ENCODE peak calls at places on chromosomes 11 and 22, in seven cellular contexts. Z is stomach, T is body of pancreas, P is ovary, A is lung, G is brain microvascular endothelial cell, U is dorsolateral prefrontal cortex. Q is an unnamed sample.

GRCh38 chr11:80596291-80596810 is 1155.5 kb upstream of the TENM4 start:
- DNase-seq in Z (no peak), T (no peak), P (no peak), A (no peak), G (peak), U (no peak), Q (no peak)

GRCh38 chr11:16946477-16947282 is 67.5 kb downstream of the PLEKHA7 start:
- DNase-seq in Z (no peak), T (no peak), P (no peak), A (no peak), G (no peak), U (no peak), Q (no peak)

GRCh38 chr11:25535462-25535861 is 796.5 kb upstream of the ANO3 start:
- DNase-seq in Z (no peak), T (no peak), P (no peak), A (no peak), G (no peak), U (no peak), Q (no peak)

GRCh38 chr11:83063073-83063754 is 8.5 kb downstream of the RAB30 start:
- DNase-seq in Z (no peak), T (no peak), P (no peak), A (no peak), G (no peak), U (no peak), Q (no peak)

GRCh38 chr22:44165286-44165874 is 15.3 kb upstream of the PARVG start:
- DNase-seq in Z (no peak), T (no peak), P (no peak), A (no peak), G (no peak), U (no peak), Q (no peak)

GRCh38 chr11:76788661-76789442 is 5.7 kb downstream of the TSKU start:
- DNase-seq in Z (peak), T (peak), P (peak), A (peak), G (no peak), U (peak), Q (peak)

GRCh38 chr11:134414036-134414731 is 2.1 kb upstream of the B3GAT1 start:
- DNase-seq in Z (no peak), T (no peak), P (no peak), A (no peak), G (no peak), U (no peak), Q (no peak)

GRCh38 chr11:47259178-47259977 is 1.6 kb downstream of the NR1H3 start:
- DNase-seq in Z (peak), T (no peak), P (no peak), A (no peak), G (no peak), U (no peak), Q (peak)

GRCh38 chr11:1226226-1226961 is 3.5 kb downstream of the MUC5B start:
- DNase-seq in Z (no peak), T (peak), P (peak), A (no peak), G (no peak), U (no peak), Q (no peak)

GRCh38 chr11:11416917-11417316 is 63.9 kb upstream of the CSNK2A3 start:
- DNase-seq in Z (no peak), T (no peak), P (no peak), A (no peak), G (peak), U (no peak), Q (no peak)

GRCh38 chr22:38792833-38793232 is 1.1 kb downstream of the DNAL4 start:
- DNase-seq in Z (no peak), T (no peak), P (no peak), A (no peak), G (peak), U (no peak), Q (no peak)

DNA sequence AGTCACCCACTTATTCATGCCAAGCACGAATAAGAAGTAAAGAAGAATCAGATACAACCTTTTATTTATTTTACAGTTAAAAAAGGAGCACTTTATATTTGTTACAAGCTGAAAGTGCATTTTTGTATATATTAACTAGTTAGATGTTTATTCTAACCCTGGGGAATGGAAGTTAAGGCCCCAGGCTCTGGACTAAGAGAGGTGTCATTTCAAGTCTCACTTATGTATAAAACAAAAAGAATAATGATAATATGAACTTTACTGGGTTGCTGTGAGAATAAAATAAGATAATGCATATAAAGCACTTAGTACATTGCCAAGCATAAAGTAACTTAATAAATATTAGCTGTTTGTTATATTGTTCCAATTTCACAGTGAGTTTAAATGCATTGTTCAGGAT is 12.1 kb upstream of the FAT3 start:
- DNase-seq in Z (no peak), T (no peak), P (no peak), A (no peak), G (no peak), U (no peak), Q (no peak)
- H3K27ac ChIP-seq in Z (no peak), T (no peak), P (no peak), A (no peak), G (no peak), U (no peak), Q (no peak)

DNA sequence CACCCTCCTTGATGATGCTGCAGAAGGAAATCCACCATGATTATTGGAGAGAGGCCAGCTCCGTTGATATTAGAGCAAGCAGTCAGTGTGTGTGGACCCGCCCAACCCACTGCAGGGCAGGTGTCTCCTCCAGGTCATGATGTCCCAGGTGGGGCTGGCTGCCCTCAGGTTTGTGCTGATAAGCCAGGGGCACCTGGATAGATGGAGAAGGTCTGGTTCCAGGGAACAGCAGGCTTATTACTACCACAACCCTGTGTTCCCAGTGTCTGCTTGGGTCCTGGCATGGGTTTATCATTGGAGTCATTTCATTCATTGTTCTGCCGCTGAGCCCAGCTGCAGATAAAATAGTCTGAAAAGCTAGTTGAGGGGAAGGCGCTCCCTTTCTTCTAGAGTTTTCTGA is 181.1 kb upstream of the NECTIN1 start:
- DNase-seq in Z (peak), T (no peak), P (no peak), A (no peak), G (no peak), U (peak), Q (no peak)
- H3K27ac ChIP-seq in Z (peak), T (no peak), P (no peak), A (no peak), G (no peak), U (peak), Q (no peak)

GRCh38 chr11:8757047-8757446 is 74.5 kb downstream of the RPL27A start:
- DNase-seq in Z (no peak), T (no peak), P (no peak), A (no peak), G (no peak), U (no peak), Q (no peak)

GRCh38 chr11:8759634-8760033 is 77.0 kb downstream of the RPL27A start:
- DNase-seq in Z (peak), T (peak), P (peak), A (no peak), G (no peak), U (no peak), Q (peak)

GRCh38 chr11:8757533-8757932 is 74.9 kb downstream of the RPL27A start:
- DNase-seq in Z (no peak), T (no peak), P (no peak), A (no peak), G (no peak), U (no peak), Q (no peak)

GRCh38 chr11:8760896-8761295 is 78.3 kb downstream of the RPL27A start:
- DNase-seq in Z (no peak), T (no peak), P (no peak), A (no peak), G (no peak), U (no peak), Q (no peak)

GRCh38 chr11:8758619-8759169 is 76.1 kb downstream of the RPL27A start:
- DNase-seq in Z (no peak), T (no peak), P (no peak), A (no peak), G (no peak), U (no peak), Q (no peak)
- H3K27ac ChIP-seq in Z (peak), T (peak), P (no peak), A (peak), G (no peak), U (no peak), Q (no peak)

DNA sequence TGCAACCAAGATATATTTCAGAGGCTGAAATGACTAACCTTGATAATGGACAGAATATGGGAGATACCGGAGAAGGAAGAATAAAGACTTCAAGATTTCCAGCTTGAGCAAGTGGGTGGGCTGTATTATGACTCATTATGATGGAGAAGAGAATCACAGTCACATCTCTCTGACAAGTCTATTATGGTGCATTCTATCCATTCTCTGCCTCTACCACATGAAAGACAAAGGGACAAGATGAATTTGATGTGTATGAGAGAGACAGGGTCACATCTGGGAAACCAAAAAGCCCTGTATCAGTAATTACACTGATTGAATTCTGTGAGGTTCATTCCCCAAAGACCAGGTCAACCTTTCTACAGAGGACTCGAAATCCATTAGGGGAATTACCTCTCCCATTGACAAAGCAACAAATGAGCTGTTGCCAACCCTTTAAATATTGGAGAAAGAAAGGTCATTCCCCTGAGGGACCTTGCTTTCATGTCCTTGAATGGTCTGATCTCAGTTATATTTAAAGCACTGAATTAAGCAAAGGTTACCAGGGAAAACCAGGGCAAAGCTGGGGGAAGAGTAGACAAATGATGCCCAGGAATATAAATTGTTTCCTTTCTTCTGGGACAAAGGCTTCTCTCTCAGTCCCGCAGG is 109.6 kb downstream of the USP35 start:
- DNase-seq in Z (no peak), T (no peak), P (no peak), A (no peak), G (peak), U (no peak), Q (no peak)
- H3K27ac ChIP-seq in Z (peak), T (no peak), P (no peak), A (peak), G (no peak), U (no peak), Q (no peak)

DNA sequence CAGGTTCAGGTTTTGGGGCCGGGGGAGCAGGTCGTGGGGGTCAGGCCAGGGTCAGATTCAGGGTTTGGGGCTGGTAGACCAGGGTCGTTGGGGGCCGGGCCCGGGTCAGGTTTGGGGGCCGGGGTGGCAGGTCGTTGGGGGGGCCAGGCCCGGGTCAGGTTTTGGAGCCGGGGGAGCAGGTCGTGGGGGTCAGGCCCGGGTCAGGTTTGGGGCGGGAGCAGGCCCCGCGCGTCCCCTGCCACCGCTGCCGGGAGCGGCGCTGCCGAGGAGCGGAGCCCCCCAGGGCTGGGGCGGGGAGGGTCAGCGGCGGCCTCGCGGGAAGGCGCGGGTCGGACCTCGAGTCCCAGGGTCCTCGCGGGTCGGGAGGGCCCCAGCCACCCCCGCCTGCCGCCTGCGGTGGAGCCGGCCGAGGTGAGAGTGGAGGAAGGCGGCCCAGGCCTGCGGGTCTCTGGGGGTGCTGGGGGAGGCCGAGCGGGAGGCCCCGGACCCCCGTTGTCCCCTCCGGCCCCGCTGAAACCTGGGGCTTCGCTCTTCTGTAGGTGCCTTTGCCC is 543 bp downstream of the TRABD start:
- DNase-seq in Z (no peak), T (peak), P (peak), A (no peak), G (no peak), U (no peak), Q (no peak)
- H3K27ac ChIP-seq in Z (peak), T (peak), P (peak), A (peak), G (no peak), U (peak), Q (peak)

Q was measured in prostate gland.